ENCODE peak calls at places on chromosomes 1 and 21, in seven cellular contexts. A, O, L, Z, P, M and G are unnamed samples.

GRCh38 chr21:37758997-37759396 is 157.3 kb downstream of the KCNJ6 start:
- DNase-seq in A (peak; percentile 62), O (peak; percentile 30), L (peak; percentile 38), Z (peak; percentile 64), P (no peak), M (peak; percentile 43), G (peak; percentile 90)

GRCh38 chr1:227786673-227787512 is 28.6 kb upstream of the PRSS38 start:
- DNase-seq in A (no peak), O (no peak), L (no peak), Z (peak; percentile 56), P (peak; percentile 72), M (no peak), G (peak; percentile 81)

GRCh38 chr1:179831852-179832699 is 45.5 kb downstream of the TOR1AIP2 start:
- DNase-seq in A (peak; percentile 23), O (no peak), L (no peak), Z (no peak), P (no peak), M (peak; percentile 26), G (peak; percentile 76)

GRCh38 chr1:154176341-154176740 is 15.6 kb downstream of the TPM3 start:
- DNase-seq in A (peak; percentile 85), O (peak; percentile 84), L (no peak), Z (no peak), P (no peak), M (no peak), G (no peak)

GRCh38 chr1:8745749-8746390 is 71.6 kb downstream of the RERE start:
- DNase-seq in A (no peak), O (no peak), L (no peak), Z (no peak), P (no peak), M (no peak), G (no peak)

GRCh38 chr1:50423670-50424000 is 392 bp upstream of the DMRTA2 start:
- DNase-seq in A (no peak), O (no peak), L (peak; percentile 36), Z (peak; percentile 49), P (no peak), M (peak; percentile 51), G (no peak)

GRCh38 chr1:90834354-90835171 is 117.5 kb upstream of the BARHL2 start:
- DNase-seq in A (no peak), O (no peak), L (no peak), Z (no peak), P (no peak), M (no peak), G (no peak)

GRCh38 chr1:211581521-211581920 is 2.6 kb upstream of the SLC30A1 start:
- DNase-seq in A (peak; percentile 78), O (peak; percentile 77), L (no peak), Z (no peak), P (no peak), M (no peak), G (no peak)

GRCh38 chr1:80632284-80632683 is 1168.5 kb upstream of the ADGRL2 start:
- DNase-seq in A (no peak), O (no peak), L (no peak), Z (no peak), P (no peak), M (no peak), G (no peak)

GRCh38 chr1:29752141-29752540 is 515.8 kb downstream of the PTPRU start:
- DNase-seq in A (no peak), O (no peak), L (no peak), Z (no peak), P (peak; percentile 52), M (no peak), G (peak; percentile 65)

GRCh38 chr1:109466440-109467300 is at the start of gene SYPL2:
- DNase-seq in A (peak; percentile 12), O (peak; percentile 20), L (no peak), Z (peak; percentile 48), P (peak; percentile 84), M (no peak), G (peak; percentile 85)

GRCh38 chr1:79554620-79555160 is 548.2 kb upstream of the ADGRL4 start:
- DNase-seq in A (peak; percentile 2), O (peak; percentile 10), L (no peak), Z (no peak), P (no peak), M (no peak), G (no peak)

GRCh38 chr1:12477936-12478611 is 139.9 kb downstream of the DHRS3 start:
- DNase-seq in A (peak; percentile 99), O (peak; percentile 97), L (peak; percentile 84), Z (peak; percentile 93), P (no peak), M (no peak), G (no peak)

GRCh38 chr21:42684109-42684916 is 30.9 kb downstream of the PDE9A start:
- DNase-seq in A (no peak), O (peak; percentile 53), L (peak; percentile 26), Z (no peak), P (no peak), M (no peak), G (no peak)

GRCh38 chr1:16718908-16719533 is 21.3 kb upstream of the RNU1-4 start:
- DNase-seq in A (no peak), O (no peak), L (no peak), Z (no peak), P (peak; percentile 76), M (peak; percentile 2), G (no peak)

DNA sequence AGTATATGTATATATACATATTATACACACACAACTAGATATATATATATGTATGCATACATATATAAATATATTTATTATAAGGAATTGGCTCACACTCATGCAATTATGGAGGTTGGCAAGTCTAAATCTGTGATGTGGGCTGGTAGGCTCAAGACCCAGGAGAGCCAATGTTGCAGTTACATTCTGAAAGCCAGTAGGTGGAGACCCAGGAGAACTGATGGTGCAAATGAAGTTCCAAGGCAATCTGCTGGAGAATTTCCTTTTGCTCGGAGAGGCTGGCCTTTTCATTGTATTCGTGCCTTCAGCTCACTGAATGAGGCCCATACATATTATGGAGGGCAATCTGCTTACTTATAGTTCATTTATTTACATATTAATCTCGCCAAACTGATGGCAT is 9.4 kb downstream of the IVL start:
- DNase-seq in A (peak; percentile 1), O (peak; percentile 7), L (no peak), Z (no peak), P (no peak), M (no peak), G (no peak)
- TF ChIP-seq CTCF in A (peak; percentile 21), O (peak; percentile 22), L (peak; percentile 37), Z (no peak), P (no peak), M (no peak), G (no peak)

GRCh38 chr21:44712203-44713028 is 1.0 kb upstream of the TSPEAR start:
- DNase-seq in A (no peak), O (no peak), L (no peak), Z (no peak), P (peak; percentile 49), M (no peak), G (peak; percentile 71)

GRCh38 chr21:44710756-44711326 is 531 bp downstream of the TSPEAR start:
- DNase-seq in A (no peak), O (no peak), L (no peak), Z (no peak), P (peak; percentile 56), M (no peak), G (peak; percentile 60)

GRCh38 chr21:44710294-44710665 is 1.1 kb downstream of the TSPEAR start:
- DNase-seq in A (no peak), O (no peak), L (no peak), Z (no peak), P (peak; percentile 68), M (no peak), G (peak; percentile 82)

GRCh38 chr21:44713130-44713529 is 1.8 kb upstream of the TSPEAR start:
- DNase-seq in A (no peak), O (no peak), L (no peak), Z (no peak), P (peak; percentile 56), M (no peak), G (peak; percentile 69)

GRCh38 chr21:44711327-44712202 is at the start of gene TSPEAR:
- DNase-seq in A (no peak), O (no peak), L (no peak), Z (no peak), P (peak; percentile 60), M (no peak), G (peak; percentile 78)
- TF ChIP-seq CTCF in A (no peak), O (no peak), L (no peak), Z (no peak), P (no peak), M (no peak), G (no peak)

GRCh38 chr1:212718499-212718898 is 18.9 kb upstream of the BATF3 start:
- DNase-seq in A (peak; percentile 43), O (peak; percentile 49), L (no peak), Z (no peak), P (no peak), M (no peak), G (no peak)
- TF ChIP-seq CTCF in A (peak; percentile 24), O (peak; percentile 35), L (no peak), Z (no peak), P (no peak), M (no peak), G (peak; percentile 40)

GRCh38 chr1:243409284-243409683 is 153.4 kb downstream of the SDCCAG8 start:
- DNase-seq in A (no peak), O (peak; percentile 27), L (no peak), Z (no peak), P (no peak), M (peak; percentile 32), G (no peak)
- TF ChIP-seq CTCF in A (no peak), O (peak; percentile 30), L (no peak), Z (no peak), P (no peak), M (peak; percentile 24), G (no peak)

DNA sequence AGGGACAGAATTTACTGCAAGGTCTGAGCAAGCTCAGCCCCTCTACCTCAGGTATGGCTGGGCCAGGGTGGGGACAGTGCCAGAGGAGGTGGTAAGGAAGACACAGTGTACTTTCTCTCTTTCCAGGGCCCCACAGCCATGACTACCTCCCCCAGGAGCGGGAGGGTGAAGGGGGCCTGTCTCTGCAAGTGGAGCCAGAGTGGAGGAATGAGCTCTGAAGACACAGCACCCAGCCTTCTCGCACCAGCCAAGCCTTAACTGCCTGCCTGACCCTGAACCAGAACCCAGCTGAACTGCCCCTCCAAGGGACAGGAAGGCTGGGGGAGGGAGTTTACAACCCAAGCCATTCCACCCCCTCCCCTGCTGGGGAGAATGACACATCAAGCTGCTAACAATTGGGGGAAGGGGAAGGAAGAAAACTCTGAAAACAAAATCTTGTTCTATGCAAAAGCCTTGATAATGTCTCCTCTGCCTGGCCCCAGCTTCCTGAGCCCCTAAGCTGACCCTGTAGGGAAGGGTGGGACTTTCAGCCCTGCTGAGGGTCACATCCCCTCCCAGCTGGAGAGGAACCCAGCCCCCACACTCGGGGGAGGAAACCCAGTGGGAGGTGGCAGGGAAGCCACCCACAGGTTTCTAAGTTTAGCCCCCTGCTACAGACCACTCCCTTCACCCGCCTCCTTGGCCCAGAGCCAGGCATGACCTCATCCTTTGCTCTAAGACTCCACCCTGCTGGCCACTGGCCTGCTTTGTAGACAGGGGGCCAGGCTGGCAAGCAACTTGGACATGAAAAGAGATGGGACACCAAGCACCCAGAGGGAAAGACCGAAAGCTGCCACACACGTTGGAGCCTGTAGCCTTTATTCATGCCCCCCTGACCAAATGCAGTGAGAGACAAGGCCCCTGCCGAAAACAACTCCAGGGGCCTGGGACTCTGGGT is 6.4 kb downstream of the RHOC start:
- DNase-seq in A (peak; percentile 95), O (peak; percentile 96), L (peak; percentile 84), Z (peak; percentile 96), P (peak; percentile 96), M (peak; percentile 83), G (peak; percentile 98)
- TF ChIP-seq CTCF in A (no peak), O (no peak), L (no peak), Z (no peak), P (no peak), M (no peak), G (peak; percentile 27)